ENCODE peak calls at places on chromosomes 4 and X, in ten cellular contexts. D is right lobe of liver, K is suprapubic skin, S is HepG2, Z is K562, B is testis, V is gastrocnemius medialis, P is H1, I is body of pancreas, X is stomach. A is an unnamed sample.

GRCh38 chr4:78517050-78517652 is 34.4 kb upstream of the ANXA3 start:
- DNase-seq in D (no peak), Z (peak; percentile 23), P (no peak), I (peak; percentile 14), K (no peak), B (no peak), S (peak; percentile 11), X (no peak), V (no peak), A (peak; percentile 58)

GRCh38 chr4:7105261-7105660 is 37.4 kb upstream of the GRPEL1 start:
- DNase-seq in B (no peak), S (no peak), D (no peak), K (no peak), I (no peak), V (no peak), X (no peak), P (no peak), Z (no peak), A (peak; percentile 7)

GRCh38 chr4:127400736-127401346 is 231.9 kb upstream of the INTU start:
- DNase-seq in V (no peak), I (peak; percentile 63), Z (peak; percentile 53), B (peak; percentile 64), X (peak; percentile 51), K (no peak), S (peak; percentile 66), P (peak; percentile 19), D (peak; percentile 36), A (peak; percentile 74)

GRCh38 chrX:68257015-68257414 is 176.3 kb downstream of the OPHN1 start:
- DNase-seq in X (no peak), V (no peak), K (no peak), D (no peak), S (no peak), I (no peak), Z (no peak), B (no peak), P (no peak), A (no peak)

GRCh38 chr4:125244848-125245450 is 69.8 kb upstream of the FAT4 start:
- DNase-seq in P (no peak), D (no peak), B (no peak), X (no peak), I (no peak), S (no peak), K (no peak), V (no peak), Z (no peak), A (no peak)

GRCh38 chrX:19670321-19670750 is 155.0 kb upstream of the MAP3K15 start:
- DNase-seq in K (peak; percentile 72), B (no peak), D (no peak), V (no peak), P (no peak), I (no peak), X (no peak), S (peak; percentile 21), Z (no peak), A (no peak)

GRCh38 chrX:149721778-149722177 is 9.9 kb downstream of the MAGEA11 start:
- DNase-seq in V (no peak), I (no peak), D (no peak), Z (no peak), K (no peak), X (no peak), P (no peak), S (no peak), B (no peak), A (no peak)

GRCh38 chr4:130044788-130045531 is 949.0 kb downstream of the C4orf33 start:
- DNase-seq in K (no peak), S (no peak), B (no peak), V (no peak), D (no peak), Z (no peak), I (no peak), X (no peak), P (no peak), A (no peak)

GRCh38 chr4:16157609-16158503 is 68.4 kb downstream of the TAPT1 start:
- DNase-seq in B (no peak), X (no peak), Z (no peak), K (no peak), I (no peak), P (no peak), S (peak; percentile 26), D (no peak), V (no peak), A (no peak)

GRCh38 chr4:16155503-16156169 is 70.6 kb downstream of the TAPT1 start:
- DNase-seq in Z (no peak), K (no peak), P (no peak), V (no peak), S (no peak), I (no peak), B (no peak), X (no peak), D (no peak), A (no peak)

GRCh38 chr4:16159321-16159720 is 67.0 kb downstream of the TAPT1 start:
- DNase-seq in B (no peak), I (no peak), Z (no peak), S (no peak), V (no peak), X (no peak), K (no peak), P (no peak), D (no peak), A (no peak)

GRCh38 chr4:16160457-16160856 is 65.8 kb downstream of the TAPT1 start:
- DNase-seq in S (no peak), V (no peak), X (no peak), D (no peak), I (no peak), P (no peak), Z (no peak), K (no peak), B (no peak), A (peak; percentile 7)

DNA sequence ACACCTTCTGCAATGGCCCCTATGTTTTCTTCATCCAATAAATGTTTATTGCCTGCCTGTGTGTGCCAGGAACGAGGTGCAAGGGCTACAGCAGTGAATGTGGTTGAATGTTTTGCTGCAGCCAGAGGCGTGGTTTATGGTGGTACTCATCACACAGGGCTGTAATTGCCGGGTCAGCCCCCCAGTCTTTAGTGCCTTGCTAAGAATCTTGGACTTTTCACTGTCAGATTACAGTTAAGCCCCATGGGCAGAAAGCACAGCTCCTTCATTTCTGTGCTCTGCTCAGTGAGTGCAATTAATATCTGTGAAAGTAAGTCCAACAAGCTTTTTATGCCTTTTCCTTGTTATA is 67.8 kb downstream of the TAPT1 start:
- DNase-seq in S (no peak), V (no peak), K (no peak), D (no peak), X (no peak), P (no peak), Z (no peak), I (no peak), B (no peak), A (no peak)
- TF ChIP-seq POLR2A in S (no peak), V (no peak), K (no peak), D (no peak), X (no peak), P (no peak), Z (no peak), I (no peak), B (no peak), A (no peak)

GRCh38 chr4:55397521-55398321 is 2.0 kb downstream of the TMEM165 start:
- DNase-seq in X (no peak), I (no peak), Z (no peak), P (no peak), B (no peak), K (no peak), D (no peak), V (no peak), S (no peak), A (peak; percentile 59)
- TF ChIP-seq POLR2A in X (no peak), I (no peak), Z (peak; percentile 41), P (no peak), B (no peak), K (no peak), D (no peak), V (peak; percentile 22), S (no peak), A (no peak)

DNA sequence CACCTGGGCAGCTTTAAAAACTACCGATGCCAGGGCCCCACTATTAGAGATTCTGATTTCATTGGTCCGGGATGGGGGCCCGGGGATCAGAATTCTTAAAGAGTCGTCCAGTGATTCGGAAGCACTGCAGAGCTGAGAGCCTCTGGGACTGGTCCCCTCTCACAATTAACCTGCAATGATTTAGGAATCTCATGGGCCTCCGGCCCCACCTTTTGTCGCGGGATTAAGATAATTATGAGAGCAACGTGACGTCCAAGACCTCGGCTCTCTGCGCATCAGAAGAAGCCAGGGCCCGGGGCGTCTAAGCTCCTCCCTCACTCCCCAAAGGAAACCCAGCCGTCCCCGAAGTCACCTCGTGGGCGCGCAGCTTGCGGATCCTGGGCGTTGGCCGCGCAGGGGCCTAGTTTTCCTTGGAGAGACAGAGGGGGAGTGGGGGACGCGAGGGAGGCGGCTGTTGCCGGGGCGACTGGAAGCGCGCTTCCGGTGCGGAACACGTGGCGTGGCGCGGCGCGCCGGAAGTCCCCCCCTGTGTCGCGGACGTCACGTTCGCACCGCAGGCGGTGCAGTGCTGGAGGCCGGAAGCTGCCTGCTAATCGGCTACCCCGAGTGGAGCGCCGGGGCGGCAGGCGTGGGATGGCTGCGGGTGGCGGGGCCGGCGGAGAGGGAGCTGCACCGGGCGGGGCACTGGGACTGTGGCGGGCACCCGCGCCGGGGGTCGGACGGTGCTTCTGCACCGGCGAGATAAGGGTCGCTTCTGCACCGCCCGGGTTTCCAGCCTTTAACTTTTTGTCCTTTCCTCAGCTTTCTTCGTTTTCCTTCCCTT is at the start of gene GEMIN8:
- DNase-seq in I (peak; percentile 88), P (peak; percentile 51), V (peak; percentile 67), X (peak; percentile 88), B (peak; percentile 87), K (peak; percentile 88), D (peak; percentile 91), Z (peak; percentile 82), S (peak; percentile 71), A (peak; percentile 92)
- TF ChIP-seq POLR2A in I (peak; percentile 73), P (no peak), V (peak; percentile 56), X (no peak), B (no peak), K (no peak), D (peak; percentile 81), Z (peak; percentile 74), S (peak; percentile 58), A (peak; percentile 69)

GRCh38 chr4:30718889-30719252 is 1.3 kb upstream of the PCDH7 start:
- DNase-seq in P (no peak), K (no peak), B (no peak), I (no peak), X (no peak), Z (no peak), S (no peak), D (no peak), V (no peak), A (no peak)

GRCh38 chr4:30718021-30718888 is 1.9 kb upstream of the PCDH7 start:
- DNase-seq in S (no peak), V (no peak), I (no peak), Z (no peak), K (no peak), P (no peak), X (peak; percentile 31), B (peak; percentile 31), D (peak; percentile 24), A (no peak)

GRCh38 chr4:30720021-30720655 is at the start of gene PCDH7:
- DNase-seq in S (no peak), P (no peak), V (no peak), B (no peak), D (peak; percentile 28), Z (no peak), X (peak; percentile 37), I (no peak), K (no peak), A (no peak)

GRCh38 chr4:30720656-30721352 is 635 bp downstream of the PCDH7 start:
- DNase-seq in Z (no peak), X (no peak), B (no peak), D (peak; percentile 24), S (no peak), K (peak; percentile 81), I (no peak), V (no peak), P (no peak), A (no peak)

GRCh38 chr4:30719363-30720020 is 677 bp upstream of the PCDH7 start:
- DNase-seq in V (no peak), S (no peak), B (no peak), X (peak; percentile 52), Z (no peak), D (peak; percentile 30), I (no peak), P (no peak), K (peak; percentile 79), A (no peak)
- TF ChIP-seq POLR2A in V (no peak), S (no peak), B (no peak), X (no peak), Z (no peak), D (no peak), I (no peak), P (no peak), K (no peak), A (no peak)

A was measured in erythroblast.